ENCODE peak calls at places on chromosomes 16 and 17, in five cellular contexts. M, S, A, B and L are unnamed samples.

GRCh38 chr16:59169168-59169567 is 435.1 kb upstream of the GOT2 start:
- DNase-seq in M (no peak), S (no peak), A (no peak), B (no peak), L (no peak)

GRCh38 chr17:81309140-81309858 is 14.2 kb upstream of the SLC38A10 start:
- DNase-seq in M (peak; percentile 84), S (no peak), A (peak; percentile 68), B (no peak), L (peak; percentile 92)

GRCh38 chr17:72119963-72120877 is 600 bp upstream of the SOX9 start:
- DNase-seq in M (peak; percentile 79), S (no peak), A (no peak), B (no peak), L (peak; percentile 89)

GRCh38 chr16:54178491-54178976 is 108.1 kb downstream of the IRX3 start:
- DNase-seq in M (peak; percentile 82), S (no peak), A (no peak), B (no peak), L (no peak)

GRCh38 chr16:16189842-16190241 is 33.5 kb downstream of the ABCC6 start:
- DNase-seq in M (no peak), S (no peak), A (no peak), B (no peak), L (no peak)

GRCh38 chr16:81446318-81447275 is 2.0 kb downstream of the CMIP start:
- DNase-seq in M (peak; percentile 55), S (no peak), A (no peak), B (no peak), L (peak; percentile 68)

GRCh38 chr16:49355923-49356665 is 17.5 kb upstream of the C16orf78 start:
- DNase-seq in M (no peak), S (no peak), A (no peak), B (no peak), L (no peak)

GRCh38 chr16:29319726-29320125 is 86.8 kb downstream of the NPIPB11 start:
- DNase-seq in M (no peak), S (no peak), A (no peak), B (no peak), L (no peak)

GRCh38 chr16:51048544-51048943 is 102.5 kb downstream of the SALL1 start:
- DNase-seq in M (no peak), S (no peak), A (no peak), B (no peak), L (peak; percentile 58)

GRCh38 chr16:8430401-8430800 is 159.9 kb downstream of the TMEM114 start:
- DNase-seq in M (no peak), S (no peak), A (no peak), B (no peak), L (no peak)

GRCh38 chr17:18377437-18378204 is at the start of gene EVPLL:
- DNase-seq in M (peak; percentile 47), S (no peak), A (no peak), B (no peak), L (peak; percentile 57)

GRCh38 chr17:76623271-76624146 is 20.0 kb downstream of the ST6GALNAC1 start:
- DNase-seq in M (peak; percentile 94), S (peak; percentile 64), A (peak; percentile 76), B (peak; percentile 25), L (peak; percentile 95)

GRCh38 chr17:37358098-37358829 is 17.5 kb upstream of the C17orf78 start:
- DNase-seq in M (peak; percentile 84), S (peak; percentile 27), A (peak; percentile 52), B (peak; percentile 36), L (peak; percentile 97)

GRCh38 chr17:16381496-16381820 is 567 bp downstream of the UBB start:
- DNase-seq in M (no peak), S (no peak), A (no peak), B (no peak), L (no peak)

GRCh38 chr16:65336169-65336568 is 214.3 kb upstream of the CDH11 start:
- DNase-seq in M (no peak), S (no peak), A (no peak), B (no peak), L (no peak)

GRCh38 chr17:19978206-19978802 is 676 bp upstream of the AKAP10 start:
- DNase-seq in M (no peak), S (no peak), A (no peak), B (no peak), L (peak; percentile 84)

GRCh38 chr16:35570946-35571345 is 2111.5 kb downstream of the TP53TG3F start:
- DNase-seq in M (no peak), S (no peak), A (no peak), B (no peak), L (no peak)

GRCh38 chr16:82672676-82673075 is 45.9 kb downstream of the CDH13 start:
- DNase-seq in M (no peak), S (no peak), A (no peak), B (no peak), L (no peak)

GRCh38 chr16:71303938-71304337 is 14.7 kb upstream of the CMTR2 start:
- DNase-seq in M (no peak), S (no peak), A (no peak), B (no peak), L (no peak)

GRCh38 chr17:55434721-55435120 is 13.1 kb upstream of the MMD start:
- DNase-seq in M (no peak), S (no peak), A (no peak), B (no peak), L (no peak)

GRCh38 chr16:952321-952720 is 18.5 kb downstream of the LMF1 start:
- DNase-seq in M (no peak), S (no peak), A (no peak), B (no peak), L (no peak)

GRCh38 chr16:11162571-11163268 is 93.3 kb downstream of the SOCS1 start:
- DNase-seq in M (no peak), S (no peak), A (no peak), B (no peak), L (no peak)

GRCh38 chr16:67021321-67021720 is 7.6 kb upstream of the CBFB start:
- DNase-seq in M (no peak), S (no peak), A (no peak), B (no peak), L (peak; percentile 51)

GRCh38 chr16:30660424-30661251 is 2.4 kb downstream of the FBRS start:
- DNase-seq in M (no peak), S (peak; percentile 71), A (no peak), B (no peak), L (no peak)

GRCh38 chr17:43662432-43663141 is 865 bp upstream of the MEOX1 start:
- DNase-seq in M (no peak), S (no peak), A (no peak), B (no peak), L (peak; percentile 79)

GRCh38 chr17:66115246-66115645 is 76.7 kb downstream of the CEP112 start:
- DNase-seq in M (no peak), S (no peak), A (no peak), B (no peak), L (no peak)

GRCh38 chr16:87895641-87896141 is 26.4 kb upstream of the SLC7A5 start:
- DNase-seq in M (no peak), S (peak; percentile 39), A (no peak), B (no peak), L (no peak)

GRCh38 chr17:77400445-77400870 is 259.7 kb downstream of the SEC14L1 start:
- DNase-seq in M (peak; percentile 95), S (peak; percentile 59), A (peak; percentile 32), B (no peak), L (peak; percentile 90)

GRCh38 chr17:40307691-40308289 is 1.2 kb upstream of the RARA start:
- DNase-seq in M (no peak), S (no peak), A (no peak), B (no peak), L (no peak)

GRCh38 chr17:21357281-21357680 is 18.9 kb upstream of the KCNJ12 start:
- DNase-seq in M (no peak), S (no peak), A (no peak), B (no peak), L (no peak)

GRCh38 chr16:27264151-27264550 is 4.4 kb downstream of the NSMCE1 start:
- DNase-seq in M (no peak), S (no peak), A (no peak), B (no peak), L (no peak)

GRCh38 chr16:88928405-88929375 is 48.3 kb downstream of the CBFA2T3 start:
- DNase-seq in M (no peak), S (no peak), A (no peak), B (no peak), L (no peak)

GRCh38 chr17:80727409-80727755 is 182.7 kb downstream of the RPTOR start:
- DNase-seq in M (no peak), S (no peak), A (no peak), B (no peak), L (no peak)

GRCh38 chr17:27531469-27531948 is 75.3 kb downstream of the KSR1 start:
- DNase-seq in M (no peak), S (no peak), A (no peak), B (no peak), L (no peak)

GRCh38 chr17:48013876-48014602 is 23.6 kb downstream of the COPZ2 start:
- DNase-seq in M (no peak), S (no peak), A (no peak), B (no peak), L (no peak)

GRCh38 chr17:913207-913606 is 66.4 kb downstream of the NXN start:
- DNase-seq in M (no peak), S (no peak), A (no peak), B (no peak), L (no peak)
- H3K27ac ChIP-seq in M (no peak overlapping the region), S (no peak overlapping the region), A (no peak overlapping the region), B (no peak overlapping the region), L (no peak overlapping the region)

GRCh38 chr17:4807534-4808377 is 804 bp downstream of the PLD2 start:
- DNase-seq in M (peak; percentile 70), S (no peak), A (peak; percentile 39), B (no peak), L (peak; percentile 65)
- H3K27ac ChIP-seq in M (no peak overlapping the region), S (no peak overlapping the region), A (peak overlapping the region; percentile 26), B (peak overlapping the region; percentile 3), L (no peak overlapping the region)

DNA sequence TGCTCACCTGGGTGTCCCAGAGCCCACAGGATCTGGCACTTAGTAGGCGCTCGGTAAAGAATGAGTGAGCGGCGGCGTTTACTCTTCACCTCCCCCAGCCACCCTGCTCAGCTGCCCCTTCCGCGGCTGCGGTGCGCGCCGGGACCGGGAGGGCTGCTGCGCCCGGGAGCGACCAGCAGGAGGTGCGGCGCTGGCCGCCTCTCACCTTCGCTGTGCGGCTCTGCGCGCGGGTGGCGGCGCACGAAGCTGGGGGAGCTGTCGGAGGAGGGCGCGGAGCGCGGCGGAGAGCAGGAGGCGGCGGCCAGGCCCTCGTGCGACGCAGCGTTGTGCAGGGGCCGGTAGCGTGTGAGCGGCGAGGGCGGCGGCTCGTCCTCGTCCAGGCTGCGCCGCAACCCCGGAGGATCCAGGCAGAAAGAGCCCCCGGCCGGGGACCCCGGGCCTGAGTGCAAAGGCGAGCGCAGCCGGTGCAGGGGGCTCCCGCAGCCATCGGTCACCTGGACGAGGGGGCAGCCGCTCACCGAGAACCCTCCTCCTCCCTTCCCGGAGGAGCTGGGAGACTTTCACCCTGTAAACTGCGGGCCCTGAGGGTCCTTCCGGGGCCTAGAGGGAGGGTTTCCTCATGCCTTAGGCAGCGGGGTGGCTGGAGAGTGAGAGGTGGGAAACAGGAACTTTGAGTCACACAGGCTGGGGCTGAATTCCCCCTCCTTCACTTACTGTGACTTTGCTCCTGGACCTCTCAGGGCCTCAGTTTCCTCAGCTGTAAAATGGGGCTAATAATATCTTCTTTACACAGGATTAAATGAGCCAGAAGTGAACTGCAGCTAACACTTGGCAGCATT is 12.5 kb downstream of the SAMD14 start:
- DNase-seq in M (no peak), S (peak; percentile 42), A (peak; percentile 67), B (no peak), L (peak; percentile 97)
- H3K27ac ChIP-seq in M (no peak overlapping the region), S (no peak overlapping the region), A (no peak overlapping the region), B (peak overlapping the region; percentile 1), L (no peak overlapping the region)

GRCh38 chr17:50050431-50051032 is 5.4 kb upstream of the ITGA3 start:
- DNase-seq in M (no peak), S (no peak), A (no peak), B (no peak), L (peak; percentile 53)
- H3K27ac ChIP-seq in M (peak overlapping the region; percentile 100), S (no peak overlapping the region), A (no peak overlapping the region), B (no peak overlapping the region), L (no peak overlapping the region)